ENCODE peak calls at places on chromosomes 7 and 10, in seven cellular contexts. U, T, D, H, F, C and R are unnamed samples.

GRCh38 chr10:75431180-75432111 is at the start of gene LRMDA:
- DNase-seq in H (peak), F (no peak), D (peak), U (peak), C (peak), T (peak), R (peak)

GRCh38 chr10:66651308-66652082 is 274.3 kb upstream of the LRRTM3 start:
- DNase-seq in H (no peak), T (no peak), C (no peak), F (no peak), D (no peak), U (no peak), R (no peak)

GRCh38 chr7:127150543-127150942 is 102.2 kb downstream of the GRM8 start:
- DNase-seq in T (no peak), D (no peak), H (no peak), U (no peak), F (no peak), C (no peak), R (no peak)

GRCh38 chr7:139576179-139576973 is 52.9 kb downstream of the CLEC2L start:
- DNase-seq in D (peak), H (no peak), U (no peak), T (peak), C (no peak), F (no peak), R (no peak)

GRCh38 chr7:83118347-83119001 is 44.2 kb downstream of the PCLO start:
- DNase-seq in C (no peak), T (no peak), H (no peak), D (no peak), U (no peak), F (no peak), R (no peak)

GRCh38 chr7:142875456-142875855 is 10.1 kb downstream of the TRPV6 start:
- DNase-seq in D (no peak), C (no peak), U (no peak), T (no peak), H (no peak), F (no peak), R (no peak)

GRCh38 chr7:66047426-66047825 is 28.2 kb upstream of the ASL start:
- DNase-seq in D (no peak), T (no peak), C (no peak), H (no peak), F (peak), U (no peak), R (no peak)

GRCh38 chr10:132883391-132883881 is 58.9 kb downstream of the CFAP46 start:
- DNase-seq in T (no peak), U (no peak), C (peak), D (no peak), H (peak), F (no peak), R (no peak)

GRCh38 chr7:50771120-50772002 is 11.3 kb downstream of the GRB10 start:
- DNase-seq in F (no peak), H (no peak), U (no peak), D (no peak), C (peak), T (peak), R (peak)

GRCh38 chr7:88218836-88219605 is 817 bp downstream of the SRI start:
- DNase-seq in U (peak), F (no peak), H (peak), C (peak), D (peak), T (peak), R (peak)

GRCh38 chr10:32333849-32334248 is 13.1 kb downstream of the EPC1 start:
- DNase-seq in D (no peak), U (no peak), C (no peak), F (no peak), T (no peak), H (no peak), R (no peak)

GRCh38 chr10:15744217-15744865 is 24.6 kb upstream of the ITGA8 start:
- DNase-seq in U (peak), H (peak), F (peak), D (no peak), T (peak), C (peak), R (no peak)

GRCh38 chr7:107559864-107560263 is 3.9 kb downstream of the COG5 start:
- DNase-seq in U (no peak), D (no peak), C (no peak), H (no peak), T (no peak), F (no peak), R (no peak)

GRCh38 chr10:83862723-83863122 is 276.6 kb upstream of the GHITM start:
- DNase-seq in T (no peak), C (no peak), U (peak), H (no peak), D (no peak), F (no peak), R (no peak)

GRCh38 chr10:43204394-43204942 is 62.4 kb downstream of the RASGEF1A start:
- DNase-seq in U (no peak), D (peak), F (no peak), C (no peak), H (peak), T (no peak), R (no peak)

GRCh38 chr7:14687777-14688176 is 214.8 kb downstream of the DGKB start:
- DNase-seq in F (no peak), D (no peak), H (no peak), C (no peak), U (no peak), T (no peak), R (no peak)

GRCh38 chr10:74888947-74889661 is 62.7 kb downstream of the KAT6B start:
- DNase-seq in U (no peak), F (peak), T (no peak), H (peak), C (peak), D (no peak), R (no peak)

GRCh38 chr7:85022064-85022697 is 164.7 kb downstream of the SEMA3D start:
- DNase-seq in H (no peak), F (no peak), C (no peak), T (no peak), D (no peak), U (no peak), R (no peak)

GRCh38 chr10:114743552-114744231 is 77.9 kb upstream of the FHIP2A start:
- DNase-seq in F (no peak), D (no peak), C (no peak), H (no peak), U (no peak), T (no peak), R (no peak)

GRCh38 chr10:809671-810350 is 120.3 kb upstream of the DIP2C start:
- DNase-seq in F (no peak), D (no peak), H (no peak), T (no peak), C (no peak), U (no peak), R (no peak)

GRCh38 chr10:74932648-74933047 is 106.2 kb downstream of the KAT6B start:
- DNase-seq in F (no peak), D (peak), H (peak), C (peak), U (peak), T (peak), R (no peak)

GRCh38 chr7:86785641-86786040 is 141.9 kb downstream of the GRM3 start:
- DNase-seq in U (no peak), T (no peak), F (no peak), H (no peak), D (no peak), C (no peak), R (no peak)

GRCh38 chr10:76786673-76787072 is 850.9 kb downstream of the KCNMA1 start:
- DNase-seq in T (no peak), C (no peak), U (no peak), F (no peak), D (no peak), H (no peak), R (no peak)

GRCh38 chr10:44827431-44828006 is 83.6 kb upstream of the TMEM72 start:
- DNase-seq in D (no peak), H (peak), T (no peak), F (no peak), U (no peak), C (no peak), R (no peak)

GRCh38 chr10:44830022-44830421 is 81.1 kb upstream of the TMEM72 start:
- DNase-seq in H (no peak), T (no peak), D (no peak), F (no peak), U (no peak), C (no peak), R (no peak)

GRCh38 chr10:44828515-44829142 is 82.5 kb upstream of the TMEM72 start:
- DNase-seq in H (no peak), T (no peak), C (no peak), F (no peak), D (peak), U (no peak), R (no peak)

GRCh38 chr10:44831581-44831980 is 79.6 kb upstream of the TMEM72 start:
- DNase-seq in T (no peak), D (no peak), F (no peak), C (no peak), U (no peak), H (no peak), R (no peak)

GRCh38 chr10:44829426-44829825 is 81.7 kb upstream of the TMEM72 start:
- DNase-seq in H (no peak), U (no peak), D (no peak), C (no peak), T (no peak), F (no peak), R (no peak)
- H3K27ac ChIP-seq in H (no peak), U (no peak), D (no peak), C (no peak), T (no peak), F (no peak), R (no peak)

DNA sequence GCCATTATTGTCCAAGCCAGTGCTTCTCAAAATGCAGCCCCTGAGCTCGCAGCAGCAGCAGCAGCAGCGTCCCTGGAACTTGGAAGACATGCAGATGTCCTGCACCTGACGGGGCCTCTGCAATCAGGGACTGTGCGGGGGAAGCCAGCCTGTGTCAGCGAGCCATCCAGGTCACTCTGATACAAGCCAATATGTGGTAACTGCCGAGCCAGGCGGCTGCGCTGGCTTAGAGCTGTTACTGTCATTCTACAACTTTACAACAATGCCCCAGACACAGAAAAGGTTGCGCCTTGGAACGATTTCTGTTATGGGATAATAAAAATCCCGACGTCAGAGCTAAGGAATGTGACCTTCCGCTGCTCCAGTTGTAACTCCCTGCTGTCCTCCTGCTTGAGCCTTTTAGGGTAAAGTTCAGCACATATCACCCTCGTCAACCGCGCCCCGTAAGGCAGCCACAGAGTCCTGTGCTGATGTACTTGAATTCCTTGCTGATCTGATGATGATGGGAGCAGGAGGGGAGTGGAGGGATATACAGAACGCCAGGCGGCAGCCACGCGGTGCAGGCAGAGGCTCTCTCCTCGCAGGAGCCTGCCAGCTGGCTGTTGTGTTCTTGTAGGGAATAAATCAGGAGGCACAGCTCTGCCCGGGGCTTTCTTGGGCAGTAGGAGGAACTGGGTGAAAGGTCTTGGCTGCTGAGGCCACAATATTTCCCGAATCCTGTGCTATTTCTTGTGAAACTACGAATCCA is 20.0 kb upstream of the CRYGN start:
- DNase-seq in C (peak), T (peak), H (peak), U (peak), F (peak), D (peak), R (peak)
- TF ChIP-seq POLR2A in C (peak), T (no peak), H (peak), U (peak), F (no peak), D (peak), R (no peak)

DNA sequence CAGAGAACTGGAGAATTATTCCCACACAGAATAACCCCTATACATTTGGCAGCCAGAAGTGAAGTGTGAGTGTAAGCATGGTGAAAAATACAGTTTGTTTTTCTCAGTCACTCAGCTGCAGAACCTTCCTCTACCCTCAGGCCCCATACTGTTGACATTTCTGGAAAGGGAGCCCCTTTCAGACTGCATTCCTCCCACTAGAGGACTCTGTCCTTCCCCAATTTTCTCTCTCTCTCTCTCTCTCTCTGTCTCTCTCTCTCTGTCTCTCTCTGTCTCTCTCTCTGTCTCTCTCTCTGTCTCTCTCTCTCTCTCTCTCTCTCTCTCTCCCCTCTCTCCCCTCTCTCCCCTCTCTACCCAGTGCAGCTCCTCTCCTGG is 86.8 kb upstream of the STEAP1B start:
- DNase-seq in H (peak), F (no peak), D (no peak), C (no peak), U (no peak), T (no peak), R (no peak)
- H3K27ac ChIP-seq in H (peak), F (no peak), D (no peak), C (peak), U (no peak), T (no peak), R (no peak)

GRCh38 chr7:157415486-157415885 is 78.7 kb downstream of the DNAJB6 start:
- DNase-seq in T (no peak), C (no peak), D (no peak), F (no peak), H (no peak), U (no peak), R (no peak)

GRCh38 chr7:157414702-157415096 is 77.9 kb downstream of the DNAJB6 start:
- DNase-seq in U (no peak), F (no peak), H (no peak), T (no peak), C (no peak), D (no peak), R (no peak)

GRCh38 chr7:157416011-157416410 is 79.2 kb downstream of the DNAJB6 start:
- DNase-seq in U (no peak), D (no peak), T (no peak), H (no peak), F (no peak), C (no peak), R (no peak)

GRCh38 chr7:157419030-157419293 is 82.2 kb downstream of the DNAJB6 start:
- DNase-seq in T (no peak), C (no peak), U (no peak), F (no peak), H (no peak), D (no peak), R (no peak)

DNA sequence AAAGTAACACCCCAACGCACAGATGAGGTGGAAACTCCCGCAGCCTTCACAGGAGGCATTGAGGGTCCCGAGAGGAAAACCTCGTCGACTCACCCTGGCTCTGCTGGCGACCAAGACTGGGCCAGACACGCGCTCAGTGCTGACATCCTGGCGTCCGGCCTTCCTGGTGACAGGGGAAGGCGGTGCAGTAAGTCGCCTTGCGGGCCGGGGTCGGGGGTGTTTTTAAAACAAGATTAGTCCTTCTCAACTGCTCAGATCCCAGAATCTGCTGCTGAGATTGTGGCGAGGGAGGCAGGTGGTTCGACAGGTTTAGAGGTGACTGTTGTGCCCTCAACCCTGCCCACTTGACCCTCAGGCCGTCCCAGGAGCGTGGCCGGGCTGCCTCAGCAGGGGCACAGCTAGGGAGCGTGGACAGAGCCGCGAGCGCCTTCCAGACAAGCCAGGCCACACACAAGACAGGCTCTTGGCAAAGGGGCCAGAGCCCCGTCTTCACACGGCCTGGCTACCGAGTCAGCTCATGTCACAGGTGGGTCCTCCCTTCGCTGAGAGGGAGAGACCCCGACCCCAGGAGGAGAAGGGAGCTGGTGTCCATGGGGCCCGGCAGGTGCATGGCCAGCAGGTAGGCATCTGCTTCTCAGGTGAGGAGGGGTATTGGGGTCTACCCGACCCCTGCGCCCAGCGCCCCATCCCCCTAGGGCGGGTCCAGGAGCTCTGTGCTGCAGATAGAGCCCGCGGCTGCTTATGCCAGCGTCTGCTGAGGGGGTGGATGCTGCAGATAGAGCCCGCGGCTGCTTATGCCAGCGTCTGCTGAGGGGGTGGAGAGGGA is 81.6 kb downstream of the DNAJB6 start:
- DNase-seq in F (no peak), C (no peak), U (no peak), T (no peak), D (no peak), H (no peak), R (no peak)
- TF ChIP-seq POLR2A in F (no peak), C (no peak), U (no peak), T (no peak), D (no peak), H (no peak), R (no peak)

DNA sequence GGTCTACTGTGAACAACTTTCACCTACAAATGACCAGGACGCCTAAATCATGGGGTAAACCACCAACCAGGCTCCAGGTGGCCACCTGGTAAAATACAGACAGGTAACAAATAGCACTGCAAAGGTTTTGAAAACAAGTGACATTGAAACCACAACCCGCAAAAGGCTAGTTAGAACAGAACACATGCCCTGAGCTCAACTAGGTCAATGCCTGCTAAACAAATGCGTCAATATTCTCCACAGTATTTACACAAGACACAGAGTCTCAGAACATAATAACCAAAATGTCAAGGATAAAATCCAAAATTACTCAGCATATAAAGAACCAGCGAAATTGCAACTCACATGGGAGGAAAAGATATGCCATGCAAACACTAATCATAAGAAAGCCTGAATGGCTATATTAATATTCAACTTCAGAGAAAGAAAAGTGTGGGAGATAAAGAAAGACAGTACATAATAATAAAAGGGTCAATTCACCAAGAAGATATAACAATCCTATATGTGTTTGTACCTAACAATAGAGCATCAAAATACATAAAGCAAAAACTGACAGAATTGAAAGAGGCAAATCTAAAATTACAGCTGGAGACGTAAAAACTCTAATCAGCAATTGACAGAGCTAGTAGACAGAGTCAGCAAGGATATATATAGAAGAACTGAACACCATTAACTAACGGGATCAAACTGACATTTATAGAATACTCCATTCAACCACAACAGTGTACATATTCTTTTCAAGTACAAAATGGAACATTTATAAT is 47.6 kb downstream of the SMURF1 start:
- DNase-seq in C (peak), T (no peak), F (no peak), D (no peak), H (no peak), U (no peak), R (no peak)
- H3K27ac ChIP-seq in C (peak), T (peak), F (no peak), D (peak), H (no peak), U (peak), R (peak)

DNA sequence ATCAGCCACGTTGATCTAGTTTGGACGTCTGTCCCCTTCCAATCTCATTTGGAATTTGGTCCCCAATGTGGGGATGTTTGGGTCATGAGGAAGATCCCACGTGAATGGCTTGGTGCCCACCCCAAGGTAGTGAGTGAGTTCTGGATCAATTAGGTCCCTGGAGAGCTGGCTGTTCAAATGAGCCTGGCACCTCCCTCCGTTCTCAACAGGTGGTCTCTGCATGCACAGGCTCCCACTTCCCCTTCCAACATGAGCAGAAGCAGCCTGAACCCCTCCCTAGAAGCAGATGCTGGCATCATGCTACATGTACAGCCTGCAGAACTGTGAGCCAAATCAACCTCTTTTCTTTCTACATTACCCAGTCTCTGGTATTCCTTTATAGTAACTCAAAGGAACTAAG is 19.6 kb downstream of the RFC2 start:
- DNase-seq in F (no peak), D (no peak), H (no peak), U (no peak), T (no peak), C (no peak), R (no peak)
- TF ChIP-seq POLR2A in F (no peak), D (no peak), H (no peak), U (no peak), T (no peak), C (no peak), R (no peak)

DNA sequence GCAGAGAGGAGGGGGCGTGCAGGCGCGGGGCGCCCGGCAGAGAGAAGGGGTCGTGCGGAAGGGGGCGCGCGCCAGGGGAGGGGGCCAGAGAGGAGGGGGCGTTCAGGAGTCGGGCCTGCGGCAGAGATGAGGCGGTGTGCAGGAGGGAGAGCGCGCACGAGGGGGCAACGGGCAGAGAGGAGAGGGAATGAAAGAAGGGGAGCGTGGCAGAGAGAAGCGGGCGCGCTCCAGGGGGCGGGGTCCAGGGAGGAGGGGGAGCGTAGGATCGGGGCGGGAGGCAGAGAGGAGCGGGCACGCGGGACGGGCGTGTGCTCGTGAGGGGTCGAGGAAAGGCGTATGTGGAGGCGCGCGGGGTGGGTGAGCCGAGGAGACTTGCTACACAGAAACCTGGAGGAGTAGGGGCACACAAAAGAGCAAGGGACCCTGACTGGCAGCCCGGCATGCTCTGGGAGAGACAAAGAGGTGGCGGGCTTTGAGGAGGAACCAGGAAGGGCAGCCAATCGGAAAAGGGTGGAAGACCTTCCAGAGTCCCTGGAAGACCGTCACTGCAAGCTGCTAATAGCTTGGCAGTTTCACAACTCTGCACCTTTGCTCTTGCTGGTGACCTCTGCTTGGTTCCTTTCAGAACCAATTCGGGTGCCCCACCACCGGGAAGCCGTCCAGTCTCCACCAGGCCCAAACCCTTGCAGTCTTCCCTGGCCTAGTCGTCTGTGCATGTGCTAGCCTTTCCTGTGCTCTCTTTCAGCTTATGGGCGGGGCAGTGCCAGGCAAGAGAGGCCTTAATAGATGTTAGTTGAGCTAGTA is 621 bp downstream of the DYDC2 start:
- DNase-seq in C (peak), H (peak), D (no peak), F (no peak), T (no peak), U (peak), R (no peak)
- H3K27ac ChIP-seq in C (no peak), H (no peak), D (no peak), F (no peak), T (no peak), U (no peak), R (no peak)